ENCODE peak calls at places on chromosomes 6 and 20, in ten cellular contexts. X is NCI-H510A; Y is tibial artery; O is H9; V is AG20443; R is SW 1271; J is AG10803; U is activated CD4-positive, alpha-beta T cell treated with anti-CD3 and anti-CD28 coated beads, Interleukin-2, amount 10 ng/mL, durations not matched to agents 7 days and 5 days; W is T-helper 17 cell; K is SHP77. S is an unnamed sample.

GRCh38 chr6:42493914-42494539 is 42.3 kb upstream of the TRERF1 start:
- DNase-seq in J (no peak), U (no peak), X (no peak), Y (no peak), R (no peak), V (no peak), K (no peak), W (no peak), O (no peak), S (no peak)

GRCh38 chr6:53263915-53264314 is 84.8 kb downstream of the ELOVL5 start:
- DNase-seq in V (peak), Y (no peak), U (no peak), K (no peak), R (no peak), W (no peak), J (peak), O (no peak), X (no peak), S (no peak)

GRCh38 chr6:21754891-21755290 is 161.3 kb downstream of the SOX4 start:
- DNase-seq in R (peak), K (no peak), O (no peak), U (no peak), X (no peak), J (no peak), Y (no peak), W (no peak), V (no peak), S (no peak)

GRCh38 chr20:62382306-62383198 is 4.4 kb upstream of the RPS21 start:
- DNase-seq in J (peak), U (peak), K (peak), O (peak), V (peak), R (peak), W (peak), Y (peak), X (peak), S (peak)

GRCh38 chr6:124882580-124883393 is 79.5 kb upstream of the RNF217 start:
- DNase-seq in U (no peak), J (peak), V (peak), W (no peak), X (no peak), Y (no peak), O (no peak), K (no peak), R (peak), S (no peak)

GRCh38 chr20:60024245-60024644 is 66.0 kb downstream of the CDH26 start:
- DNase-seq in J (no peak), U (no peak), K (no peak), R (no peak), Y (no peak), O (no peak), V (no peak), W (no peak), X (no peak), S (no peak)

GRCh38 chr6:17214106-17214505 is 67.1 kb upstream of the RBM24 start:
- DNase-seq in Y (no peak), V (no peak), K (no peak), X (no peak), O (no peak), U (no peak), J (no peak), W (no peak), R (no peak), S (no peak)

GRCh38 chr6:28809947-28810654 is 113.7 kb downstream of the TRIM27 start:
- DNase-seq in O (peak), W (no peak), Y (no peak), U (no peak), R (no peak), V (no peak), X (no peak), J (no peak), K (no peak), S (no peak)

GRCh38 chr6:107353773-107354382 is 105.5 kb downstream of the PDSS2 start:
- DNase-seq in V (no peak), Y (no peak), O (no peak), R (no peak), U (no peak), J (no peak), X (no peak), K (no peak), W (no peak), S (no peak)